ENCODE peak calls at places on chromosomes 11 and 22, in five cellular contexts. W is ovary, E is lower leg skin, I is HCT116, F is gastrocnemius medialis. U is an unnamed sample.

GRCh38 chr11:44311339-44312261 is 1.7 kb upstream of the ALX4 start:
- DNase-seq in W (no peak), F (no peak), I (no peak), E (no peak), U (peak; percentile 39)

GRCh38 chr11:62443390-62444201 is 24.8 kb downstream of the SCGB1A1 start:
- DNase-seq in I (no peak), F (peak; percentile 25), W (no peak), E (no peak), U (no peak)

GRCh38 chr22:25057013-25057881 is 104.7 kb downstream of the KIAA1671 start:
- DNase-seq in F (peak; percentile 37), W (peak; percentile 29), I (peak; percentile 29), E (peak; percentile 55), U (peak; percentile 36)

GRCh38 chr11:29184939-29185890 is 831.6 kb downstream of the KCNA4 start:
- DNase-seq in W (no peak), E (no peak), F (no peak), I (no peak), U (no peak)

GRCh38 chr11:45079075-45079444 is 67.4 kb upstream of the PRDM11 start:
- DNase-seq in F (no peak), E (no peak), W (no peak), I (no peak), U (no peak)

GRCh38 chr11:72793081-72793451 is 781 bp downstream of the STARD10 start:
- DNase-seq in F (no peak), I (no peak), W (no peak), E (no peak), U (no peak)

GRCh38 chr11:35735411-35735810 is 72.8 kb downstream of the TRIM44 start:
- DNase-seq in I (no peak), F (no peak), E (no peak), W (no peak), U (no peak)

GRCh38 chr22:43446881-43447280 is 35.1 kb downstream of the MPPED1 start:
- DNase-seq in E (no peak), I (no peak), W (no peak), F (no peak), U (no peak)

GRCh38 chr11:85941380-85941973 is 86.3 kb downstream of the CCDC83 start:
- DNase-seq in E (no peak), F (peak; percentile 32), W (peak; percentile 48), I (no peak), U (no peak)

GRCh38 chr22:31870890-31871289 is 73.4 kb upstream of the YWHAH start:
- DNase-seq in I (no peak), F (no peak), E (no peak), W (no peak), U (no peak)

GRCh38 chr11:28820296-28820989 is 712.3 kb downstream of the METTL15 start:
- DNase-seq in E (no peak), W (no peak), F (no peak), I (no peak), U (no peak)

GRCh38 chr22:49084203-49084602 is 743.5 kb downstream of the BRD1 start:
- DNase-seq in W (no peak), I (peak; percentile 37), F (no peak), E (no peak), U (no peak)

GRCh38 chr11:59755701-59756495 is 722 bp downstream of the STX3 start:
- DNase-seq in W (peak; percentile 85), I (peak; percentile 27), F (peak; percentile 66), E (peak; percentile 81), U (peak; percentile 91)

GRCh38 chr11:89405629-89406028 is 85.5 kb downstream of the NOX4 start:
- DNase-seq in I (peak; percentile 6), W (no peak), F (no peak), E (no peak), U (no peak)

GRCh38 chr11:6225896-6226295 is 8.5 kb downstream of the FHIP1B start:
- DNase-seq in W (no peak), I (no peak), E (no peak), F (no peak), U (no peak)

DNA sequence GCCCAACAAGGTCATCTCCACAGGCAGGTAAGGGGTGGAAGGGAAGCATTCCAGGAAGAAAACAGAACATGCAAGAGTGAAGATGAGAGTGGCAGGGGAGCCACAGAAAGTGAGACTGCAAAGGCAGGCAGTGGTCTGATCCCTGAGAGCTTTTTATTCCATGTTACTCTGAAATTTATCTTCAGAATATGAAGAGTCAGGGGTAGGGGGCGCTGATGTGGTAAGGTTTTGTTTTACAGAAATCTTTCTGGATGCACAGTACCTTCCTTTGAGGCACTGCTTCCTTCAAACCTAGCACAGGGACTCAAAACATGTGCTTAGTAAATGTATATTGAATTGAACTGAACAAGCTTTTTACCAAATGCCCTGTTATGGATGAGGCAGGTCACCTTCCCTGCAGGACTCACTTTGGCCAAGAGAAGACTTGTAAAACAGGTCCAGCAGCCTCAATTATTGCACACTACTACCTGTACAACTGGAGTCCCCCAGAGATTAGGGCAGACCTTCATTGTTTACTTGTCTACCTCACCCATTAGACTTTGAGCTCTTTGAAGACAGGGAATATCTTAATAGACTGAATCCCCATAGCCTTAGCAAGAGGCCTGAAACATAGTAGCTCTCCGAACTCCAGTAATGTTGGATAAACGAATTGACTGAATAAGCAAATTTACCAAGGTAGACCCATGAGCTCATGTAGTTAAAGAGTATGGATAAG is 2.2 kb downstream of the PAK1 start:
- DNase-seq in I (no peak), E (no peak), F (no peak), W (no peak), U (peak; percentile 63)
- TF ChIP-seq CTCF in I (peak; percentile 66), E (no peak), F (no peak), W (no peak), U (no peak)

GRCh38 chr11:32105871-32106312 is 15.0 kb downstream of the RCN1 start:
- DNase-seq in E (no peak), F (no peak), W (no peak), I (no peak), U (no peak)

GRCh38 chr11:32109138-32109537 is 18.3 kb downstream of the RCN1 start:
- DNase-seq in I (no peak), W (no peak), E (no peak), F (no peak), U (no peak)

GRCh38 chr11:32108576-32108975 is 17.7 kb downstream of the RCN1 start:
- DNase-seq in E (no peak), I (no peak), W (no peak), F (no peak), U (no peak)

GRCh38 chr11:32109596-32109995 is 18.7 kb downstream of the RCN1 start:
- DNase-seq in W (no peak), F (no peak), E (no peak), I (no peak), U (no peak)

DNA sequence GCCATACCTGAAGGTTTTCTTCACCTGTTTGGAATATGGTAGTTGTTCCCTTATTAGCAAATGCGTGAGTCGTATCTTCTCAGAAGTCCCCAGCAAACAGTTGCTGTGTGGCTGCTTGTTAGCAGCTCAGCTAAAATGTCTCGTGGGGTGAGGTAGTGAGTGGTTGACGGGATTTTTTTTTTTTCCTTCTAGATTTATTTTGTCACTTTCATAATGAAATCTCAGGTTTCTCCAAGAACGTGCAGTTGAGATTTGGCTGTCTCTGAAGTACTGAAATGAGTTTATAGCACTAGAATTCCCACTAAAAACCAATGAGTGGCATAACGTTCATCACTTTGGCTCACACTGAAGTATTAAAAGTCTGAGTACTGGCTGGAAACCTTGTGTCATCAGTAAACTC is 16.8 kb downstream of the RCN1 start:
- DNase-seq in W (no peak), I (no peak), E (no peak), F (no peak), U (no peak)
- TF ChIP-seq POLR2A in W (no peak), I (no peak), E (no peak), F (no peak), U (no peak)

DNA sequence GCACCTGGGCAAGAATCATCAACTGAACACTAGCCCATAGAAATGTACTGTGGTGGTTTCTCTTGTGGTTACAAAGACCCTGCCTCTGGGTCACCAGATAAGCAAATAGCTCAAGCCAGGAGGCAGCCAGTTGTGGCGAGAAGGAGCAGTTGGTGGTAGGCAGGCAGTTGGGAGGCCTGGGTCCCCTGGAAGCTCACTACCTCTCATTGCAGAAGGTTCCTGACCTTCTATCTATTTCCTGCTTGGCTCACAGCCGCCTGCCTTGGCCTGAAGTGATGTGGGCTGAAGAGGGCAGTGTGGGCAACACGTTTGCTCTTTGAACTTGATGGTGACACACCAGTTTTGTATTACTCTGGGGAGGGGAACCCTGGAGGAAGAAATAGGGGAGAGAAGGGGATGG is 34.7 kb downstream of the NECTIN1 start:
- DNase-seq in W (no peak), E (no peak), F (no peak), I (no peak), U (peak; percentile 85)
- TF ChIP-seq CTCF in W (no peak), E (no peak), F (no peak), I (peak; percentile 41), U (no peak)

DNA sequence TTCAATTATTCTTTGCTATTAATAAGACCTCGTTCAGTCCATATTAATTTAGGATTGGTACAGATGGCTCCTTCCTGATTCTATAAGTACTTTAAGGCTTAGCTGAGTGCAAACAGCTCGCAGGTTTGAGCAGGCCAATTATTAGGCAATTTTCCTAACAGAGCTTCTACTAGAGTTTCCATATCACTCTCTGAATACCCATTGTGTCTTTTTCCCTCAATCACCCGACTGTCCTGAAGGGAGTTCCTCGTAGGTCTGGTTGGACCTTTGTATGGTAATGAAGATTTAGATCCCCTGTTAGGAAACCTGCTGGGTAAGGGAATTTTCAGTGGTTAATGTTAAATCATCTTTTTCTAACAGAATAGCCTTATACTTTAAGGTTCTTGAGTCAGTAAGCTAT is 61.1 kb downstream of the ARHGAP42 start:
- DNase-seq in E (no peak), F (no peak), W (no peak), I (no peak), U (no peak)
- TF ChIP-seq POLR2A in E (no peak), F (no peak), W (no peak), I (no peak), U (no peak)

GRCh38 chr11:96155627-96156378 is 187.2 kb downstream of the MAML2 start:
- DNase-seq in I (peak; percentile 27), E (peak; percentile 69), F (peak; percentile 59), W (peak; percentile 81), U (peak; percentile 61)
- TF ChIP-seq CTCF in I (peak; percentile 42), E (no peak), F (no peak), W (no peak), U (peak; percentile 17)

GRCh38 chr22:19479358-19480172 is at the start of gene CDC45:
- DNase-seq in I (peak; percentile 96), F (peak; percentile 96), E (peak; percentile 98), W (peak; percentile 93), U (peak; percentile 95)
- TF ChIP-seq POLR2A in I (no peak), F (no peak), E (no peak), W (no peak), U (no peak)

GRCh38 chr11:110186867-110187266 is 93.7 kb downstream of the ZC3H12C start:
- DNase-seq in W (no peak), E (no peak), I (no peak), F (no peak), U (no peak)

GRCh38 chr11:110185599-110185998 is 92.4 kb downstream of the ZC3H12C start:
- DNase-seq in W (no peak), I (no peak), E (no peak), F (no peak), U (no peak)

GRCh38 chr11:110187731-110188130 is 94.5 kb downstream of the ZC3H12C start:
- DNase-seq in E (no peak), I (no peak), W (no peak), F (no peak), U (no peak)

GRCh38 chr11:110184974-110185597 is 91.9 kb downstream of the ZC3H12C start:
- DNase-seq in F (peak; percentile 25), E (no peak), W (peak; percentile 28), I (peak; percentile 10), U (no peak)

GRCh38 chr11:110186456-110186855 is 93.3 kb downstream of the ZC3H12C start:
- DNase-seq in W (no peak), I (no peak), F (no peak), E (no peak), U (no peak)
- TF ChIP-seq CTCF in W (no peak), I (no peak), F (no peak), E (no peak), U (no peak)

U was measured in Peyer's patch.